ENCODE peak calls at places on chromosomes 12 and 14, in eight cellular contexts. C is T-helper 17 cell; X is mucosa of descending colon; W is left lung; L is lower lobe of right lung; Q is CD4-positive, alpha-beta T cell; G is Panc1; D is WTC11. E is an unnamed sample.

GRCh38 chr14:55739967-55740707 is 160.1 kb downstream of the KTN1 start:
- ATAC-seq in C (no peak), X (no peak), W (no peak), L (no peak), Q (no peak), G (peak), D (no peak), E (no peak)

GRCh38 chr12:131796754-131797587 is 31.2 kb upstream of the MMP17 start:
- ATAC-seq in C (no peak), X (no peak), W (peak), L (peak), Q (no peak), G (peak), D (peak), E (no peak)

GRCh38 chr14:100325231-100325632 is 2.1 kb downstream of the SLC25A47 start:
- ATAC-seq in C (no peak), X (no peak), W (no peak), L (no peak), Q (no peak), G (no peak), D (no peak), E (no peak)

GRCh38 chr12:122850048-122850445 is 14.8 kb downstream of the HIP1R start:
- ATAC-seq in C (no peak), X (no peak), W (no peak), L (no peak), Q (no peak), G (no peak), D (no peak), E (no peak)

GRCh38 chr14:81268016-81268416 is 47.3 kb upstream of the GTF2A1 start:
- ATAC-seq in C (no peak), X (no peak), W (no peak), L (no peak), Q (peak), G (no peak), D (peak), E (peak)

GRCh38 chr12:20356048-20356447 is 12.3 kb upstream of the PDE3A start:
- ATAC-seq in C (no peak), X (no peak), W (no peak), L (no peak), Q (no peak), G (no peak), D (no peak), E (no peak)

GRCh38 chr12:27279836-27280235 is 35.8 kb downstream of the STK38L start:
- ATAC-seq in C (no peak), X (peak), W (peak), L (no peak), Q (peak), G (no peak), D (no peak), E (peak)

GRCh38 chr14:100012478-100012925 is 52.7 kb upstream of the EVL start:
- ATAC-seq in C (no peak), X (no peak), W (no peak), L (no peak), Q (no peak), G (no peak), D (no peak), E (no peak)

GRCh38 chr14:32473476-32473875 is 144.4 kb downstream of the AKAP6 start:
- ATAC-seq in C (no peak), X (peak), W (peak), L (peak), Q (no peak), G (no peak), D (peak), E (peak)

GRCh38 chr14:100640481-100641273 is 53.5 kb upstream of the BEGAIN start:
- ATAC-seq in C (peak), X (peak), W (peak), L (peak), Q (peak), G (no peak), D (no peak), E (no peak)

GRCh38 chr12:103960567-103961227 is 5.0 kb upstream of the TDG start:
- ATAC-seq in C (no peak), X (no peak), W (no peak), L (no peak), Q (no peak), G (no peak), D (no peak), E (no peak)

GRCh38 chr14:39876935-39877334 is 444.7 kb upstream of the FBXO33 start:
- ATAC-seq in C (no peak), X (no peak), W (no peak), L (no peak), Q (no peak), G (no peak), D (no peak), E (no peak)

GRCh38 chr14:68165274-68165843 is 345.8 kb downstream of the RAD51B start:
- ATAC-seq in C (no peak), X (no peak), W (no peak), L (no peak), Q (no peak), G (no peak), D (no peak), E (no peak)

GRCh38 chr12:50246873-50247612 is 36.3 kb downstream of the LIMA1 start:
- ATAC-seq in C (no peak), X (peak), W (peak), L (peak), Q (no peak), G (peak), D (no peak), E (peak)

GRCh38 chr12:89539425-89540117 is 13.7 kb upstream of the POC1B start:
- ATAC-seq in C (no peak), X (no peak), W (no peak), L (no peak), Q (no peak), G (no peak), D (no peak), E (no peak)

GRCh38 chr12:99985129-99985570 is 414 bp upstream of the ANKS1B start:
- ATAC-seq in C (no peak), X (no peak), W (peak), L (no peak), Q (no peak), G (peak), D (peak), E (no peak)

GRCh38 chr14:35754671-35755070 is 54.4 kb downstream of the RALGAPA1 start:
- ATAC-seq in C (no peak), X (no peak), W (no peak), L (no peak), Q (no peak), G (no peak), D (no peak), E (no peak)

GRCh38 chr12:113039911-113040425 is 16.6 kb upstream of the DTX1 start:
- ATAC-seq in C (no peak), X (no peak), W (no peak), L (no peak), Q (no peak), G (no peak), D (no peak), E (no peak)

GRCh38 chr12:51683763-51684357 is 92.8 kb downstream of the SCN8A start:
- ATAC-seq in C (no peak), X (peak), W (peak), L (peak), Q (no peak), G (no peak), D (no peak), E (peak)

GRCh38 chr14:102928412-102929348 is 6.2 kb downstream of the AMN start:
- ATAC-seq in C (peak), X (peak), W (peak), L (peak), Q (peak), G (peak), D (peak), E (peak)

GRCh38 chr12:69431604-69432222 is 38.5 kb upstream of the FRS2 start:
- ATAC-seq in C (no peak), X (no peak), W (no peak), L (no peak), Q (no peak), G (no peak), D (no peak), E (no peak)

GRCh38 chr12:72540811-72541210 is 268.6 kb downstream of the TRHDE start:
- ATAC-seq in C (no peak), X (no peak), W (no peak), L (no peak), Q (no peak), G (no peak), D (no peak), E (no peak)

GRCh38 chr14:69620211-69620611 is 8.8 kb downstream of the SUSD6 start:
- ATAC-seq in C (peak), X (no peak), W (no peak), L (no peak), Q (peak), G (no peak), D (no peak), E (peak)

GRCh38 chr12:25433581-25434325 is 119.3 kb downstream of the LMNTD1 start:
- ATAC-seq in C (no peak), X (peak), W (peak), L (peak), Q (no peak), G (no peak), D (no peak), E (no peak)

GRCh38 chr12:125382896-125383295 is 317.7 kb downstream of the AACS start:
- ATAC-seq in C (no peak), X (no peak), W (no peak), L (no peak), Q (no peak), G (no peak), D (no peak), E (no peak)

GRCh38 chr14:81579115-81579514 is 45.5 kb upstream of the SEL1L start:
- ATAC-seq in C (no peak), X (no peak), W (no peak), L (no peak), Q (no peak), G (no peak), D (no peak), E (no peak)

GRCh38 chr14:93921001-93921797 is 5.9 kb upstream of the FAM181A start:
- ATAC-seq in C (no peak), X (no peak), W (no peak), L (peak), Q (no peak), G (no peak), D (no peak), E (no peak)

GRCh38 chr12:102551186-102551585 is 70.8 kb upstream of the IGF1 start:
- ATAC-seq in C (no peak), X (no peak), W (no peak), L (no peak), Q (no peak), G (no peak), D (no peak), E (no peak)

GRCh38 chr14:51860836-51861583 is 598 bp downstream of the GNG2 start:
- ATAC-seq in C (peak), X (peak), W (peak), L (no peak), Q (no peak), G (no peak), D (peak), E (no peak)

GRCh38 chr12:92326877-92327276 is 181.2 kb upstream of the BTG1 start:
- ATAC-seq in C (no peak), X (no peak), W (no peak), L (no peak), Q (no peak), G (no peak), D (no peak), E (no peak)

GRCh38 chr14:51807355-51807754 is 53.1 kb upstream of the GNG2 start:
- ATAC-seq in C (no peak), X (no peak), W (peak), L (no peak), Q (no peak), G (no peak), D (no peak), E (no peak)

E was measured in esophagus mucosa.